ENCODE peak calls at places on chromosomes 1 and 21, in ten cellular contexts. T is kidney, K is IMR-90, R is OCI-LY7, M is left ventricle myocardium inferior, X is mammary epithelial cell, A is uterus, I is fibroblast of lung, H is aorta, B is lower lobe of right lung. C is an unnamed sample.

GRCh38 chr1:226419284-226419683 is 11.4 kb upstream of the PARP1 start:
- DNase-seq in T (no peak), K (no peak), R (no peak), M (no peak), X (no peak), A (no peak), I (no peak), H (no peak), B (no peak), C (no peak)

GRCh38 chr21:29638138-29638537 is 301.7 kb downstream of the GRIK1 start:
- DNase-seq in T (no peak), K (no peak), R (no peak), M (no peak), X (no peak), A (no peak), I (no peak), H (no peak), B (no peak), C (no peak)

GRCh38 chr1:24536391-24536840 is 19.5 kb upstream of the NCMAP start:
- DNase-seq in T (peak; percentile 84), K (peak; percentile 71), R (peak; percentile 87), M (no peak), X (no peak), A (no peak), I (peak; percentile 69), H (no peak), B (no peak), C (no peak)

GRCh38 chr1:178646821-178647220 is 78.2 kb upstream of the RALGPS2 start:
- DNase-seq in T (no peak), K (no peak), R (no peak), M (no peak), X (no peak), A (no peak), I (no peak), H (no peak), B (no peak), C (no peak)

GRCh38 chr1:22780696-22781095 is 70.1 kb downstream of the EPHB2 start:
- DNase-seq in T (no peak), K (peak; percentile 16), R (peak; percentile 2), M (no peak), X (no peak), A (no peak), I (no peak), H (no peak), B (no peak), C (no peak)

GRCh38 chr1:91550961-91551360 is 50.3 kb downstream of the CDC7 start:
- DNase-seq in T (no peak), K (no peak), R (no peak), M (no peak), X (no peak), A (no peak), I (no peak), H (no peak), B (no peak), C (no peak)

GRCh38 chr1:39562886-39563285 is 13.7 kb downstream of the PABPC4 start:
- DNase-seq in T (no peak), K (no peak), R (no peak), M (no peak), X (no peak), A (no peak), I (no peak), H (no peak), B (no peak), C (no peak)

GRCh38 chr21:42559326-42559725 is 45.7 kb downstream of the SLC37A1 start:
- DNase-seq in T (peak; percentile 65), K (no peak), R (no peak), M (no peak), X (no peak), A (no peak), I (no peak), H (peak; percentile 49), B (peak; percentile 34), C (peak; percentile 38)

GRCh38 chr1:215423288-215423687 is 143.8 kb upstream of the KCTD3 start:
- DNase-seq in T (no peak), K (no peak), R (no peak), M (no peak), X (no peak), A (no peak), I (no peak), H (no peak), B (no peak), C (no peak)

GRCh38 chr1:200311256-200311655 is 98.6 kb downstream of the ZNF281 start:
- DNase-seq in T (no peak), K (peak; percentile 50), R (no peak), M (no peak), X (no peak), A (no peak), I (no peak), H (no peak), B (no peak), C (no peak)

GRCh38 chr1:66182551-66183178 is 351.3 kb upstream of the SGIP1 start:
- DNase-seq in T (no peak), K (peak; percentile 81), R (no peak), M (no peak), X (no peak), A (peak; percentile 61), I (peak; percentile 64), H (no peak), B (no peak), C (peak; percentile 58)

GRCh38 chr1:221031015-221031889 is 152.0 kb downstream of the HLX start:
- DNase-seq in T (no peak), K (no peak), R (no peak), M (no peak), X (no peak), A (no peak), I (no peak), H (no peak), B (no peak), C (no peak)

GRCh38 chr1:71434240-71434639 is 353.4 kb upstream of the ZRANB2 start:
- DNase-seq in T (no peak), K (no peak), R (no peak), M (no peak), X (no peak), A (no peak), I (no peak), H (no peak), B (no peak), C (no peak)

GRCh38 chr21:32383812-32384211 is 9.0 kb downstream of the URB1 start:
- DNase-seq in T (no peak), K (no peak), R (no peak), M (no peak), X (no peak), A (no peak), I (no peak), H (no peak), B (no peak), C (no peak)
- H3K27ac ChIP-seq in T (no peak overlapping the region), K (no peak overlapping the region), R (no peak overlapping the region), M (no peak overlapping the region), X (no peak overlapping the region), A (peak overlapping the region; percentile 92), I (no peak overlapping the region), H (peak overlapping the region; percentile 15), B (no peak overlapping the region), C (no peak overlapping the region)

GRCh38 chr1:155284476-155284875 is 7.2 kb downstream of the HCN3 start:
- DNase-seq in T (no peak), K (no peak), R (no peak), M (no peak), X (no peak), A (no peak), I (no peak), H (no peak), B (no peak), C (peak; percentile 48)

GRCh38 chr1:155285063-155285462 is 7.8 kb downstream of the HCN3 start:
- DNase-seq in T (no peak), K (no peak), R (no peak), M (no peak), X (no peak), A (no peak), I (no peak), H (no peak), B (no peak), C (no peak)

GRCh38 chr1:155285631-155286044 is 8.4 kb downstream of the HCN3 start:
- DNase-seq in T (no peak), K (no peak), R (no peak), M (no peak), X (no peak), A (no peak), I (no peak), H (no peak), B (no peak), C (no peak)

GRCh38 chr1:155286544-155286943 is 9.3 kb downstream of the HCN3 start:
- DNase-seq in T (no peak), K (no peak), R (no peak), M (no peak), X (no peak), A (no peak), I (no peak), H (no peak), B (no peak), C (no peak)

GRCh38 chr1:155287987-155288543 is 10.8 kb downstream of the HCN3 start:
- DNase-seq in T (no peak), K (no peak), R (no peak), M (no peak), X (no peak), A (no peak), I (no peak), H (no peak), B (no peak), C (no peak)
- H3K4me1 ChIP-seq in T (no peaks in the 10 kb centered on the region), K (no peaks in the 10 kb centered on the region), R (no peaks in the 10 kb centered on the region), M (no peaks in the 10 kb centered on the region), X (no peaks in the 10 kb centered on the region), A (no peaks in the 10 kb centered on the region), I (no peaks in the 10 kb centered on the region), H (no peaks in the 10 kb centered on the region), B (no peaks in the 10 kb centered on the region), C (no peaks in the 10 kb centered on the region)

GRCh38 chr1:52436817-52437216 is 32.4 kb downstream of the PRPF38A start:
- DNase-seq in T (no peak), K (no peak), R (no peak), M (no peak), X (no peak), A (no peak), I (no peak), H (no peak), B (no peak), C (no peak)
- H3K27ac ChIP-seq in T (no peak overlapping the region), K (no peak overlapping the region), R (no peak overlapping the region), M (no peak overlapping the region), X (no peak overlapping the region), A (no peak overlapping the region), I (no peak overlapping the region), H (no peak overlapping the region), B (no peak overlapping the region), C (no peak overlapping the region)

DNA sequence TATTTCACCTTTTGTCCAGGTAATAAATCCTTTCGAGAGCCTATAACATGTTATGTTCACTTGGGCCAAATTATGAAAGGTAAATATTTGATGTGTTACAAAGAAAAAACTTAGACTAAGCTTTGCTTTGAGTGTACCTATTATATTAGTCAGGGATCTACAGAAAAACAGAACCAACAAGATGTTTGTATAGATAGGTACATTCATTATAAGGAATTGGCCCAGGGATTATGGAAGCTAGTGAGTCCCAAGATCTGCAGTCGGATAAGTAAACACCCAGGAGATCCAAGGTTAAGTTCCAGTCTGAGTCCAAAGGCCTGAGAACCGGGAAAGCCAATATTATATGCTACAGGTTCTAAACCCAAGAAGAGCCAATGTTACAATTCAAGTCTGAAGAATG is 234.5 kb downstream of the NRIP1 start:
- DNase-seq in T (no peak), K (no peak), R (no peak), M (no peak), X (no peak), A (no peak), I (no peak), H (no peak), B (no peak), C (no peak)
- H3K4me1 ChIP-seq in T (no peaks in the 10 kb centered on the region), K (peaks cover 3% of the 10 kb centered on the region), R (no peaks in the 10 kb centered on the region), M (no peaks in the 10 kb centered on the region), X (no peaks in the 10 kb centered on the region), A (no peaks in the 10 kb centered on the region), I (no peaks in the 10 kb centered on the region), H (no peaks in the 10 kb centered on the region), B (no peaks in the 10 kb centered on the region), C (no peaks in the 10 kb centered on the region)

GRCh38 chr1:159056069-159056698 is 20.4 kb downstream of the AIM2 start:
- DNase-seq in T (no peak), K (no peak), R (peak; percentile 35), M (no peak), X (no peak), A (no peak), I (no peak), H (no peak), B (no peak), C (no peak)
- H3K27ac ChIP-seq in T (no peak overlapping the region), K (no peak overlapping the region), R (peak overlapping the region; percentile 20), M (no peak overlapping the region), X (no peak overlapping the region), A (no peak overlapping the region), I (no peak overlapping the region), H (no peak overlapping the region), B (no peak overlapping the region), C (no peak overlapping the region)